ENCODE peak calls at places on chromosomes 3 and 15, in ten cellular contexts. X, S, L, J, O, T, C, Y, B and E are unnamed samples.

GRCh38 chr3:2099779-2100191 is 1.1 kb downstream of the CNTN4 start:
- DNase-seq in B (no peak), C (peak; percentile 34), L (peak; percentile 41), Y (no peak), S (no peak), T (no peak), J (no peak), O (no peak), X (no peak), E (no peak)

GRCh38 chr3:94183551-94183950 is 120.7 kb downstream of the NSUN3 start:
- DNase-seq in B (no peak), C (no peak), T (no peak), Y (no peak), X (no peak), L (no peak), O (no peak), S (no peak), J (no peak), E (no peak)

GRCh38 chr3:55206000-55206399 is 278.1 kb upstream of the LRTM1 start:
- DNase-seq in C (no peak), T (no peak), S (no peak), X (no peak), L (no peak), J (no peak), B (no peak), O (no peak), Y (no peak), E (no peak)

GRCh38 chr15:97648728-97649127 is 311.8 kb upstream of the ARRDC4 start:
- DNase-seq in X (no peak), T (no peak), L (no peak), B (no peak), Y (no peak), J (no peak), O (no peak), S (no peak), C (no peak), E (no peak)

GRCh38 chr3:196624907-196625306 is 14.6 kb upstream of the NRROS start:
- DNase-seq in S (no peak), J (peak; percentile 64), C (no peak), T (no peak), X (peak; percentile 18), O (peak; percentile 35), B (peak; percentile 75), L (peak; percentile 68), Y (no peak), E (no peak)

GRCh38 chr3:125083776-125084175 is 28.0 kb upstream of the HEG1 start:
- DNase-seq in B (no peak), L (no peak), Y (no peak), J (no peak), X (no peak), C (no peak), S (no peak), O (no peak), T (no peak), E (no peak)

GRCh38 chr3:1515842-1516241 is 423.0 kb downstream of the CNTN6 start:
- DNase-seq in X (no peak), S (no peak), L (no peak), O (no peak), J (no peak), T (no peak), Y (no peak), B (peak; percentile 29), C (no peak), E (no peak)

GRCh38 chr3:15271785-15272381 is 60.5 kb downstream of the SH3BP5 start:
- DNase-seq in L (peak; percentile 78), Y (peak; percentile 38), T (peak; percentile 50), C (no peak), O (no peak), X (no peak), S (peak; percentile 52), B (peak; percentile 80), J (no peak), E (no peak)

GRCh38 chr3:171330936-171331335 is 129.3 kb downstream of the TNIK start:
- DNase-seq in X (no peak), L (no peak), J (no peak), O (no peak), S (no peak), T (no peak), C (no peak), B (no peak), Y (no peak), E (no peak)

GRCh38 chr15:36950371-36950770 is 150.0 kb downstream of the MEIS2 start:
- DNase-seq in C (no peak), J (no peak), B (no peak), S (no peak), T (no peak), X (no peak), O (no peak), L (no peak), Y (no peak), E (no peak)

GRCh38 chr3:16124636-16125035 is 49.8 kb upstream of the GALNT15 start:
- DNase-seq in X (peak; percentile 52), T (no peak), Y (no peak), C (no peak), L (no peak), S (no peak), J (no peak), O (no peak), B (no peak), E (peak; percentile 92)

GRCh38 chr3:197508051-197508451 is 47.7 kb downstream of the BDH1 start:
- DNase-seq in S (no peak), J (no peak), C (no peak), L (no peak), O (no peak), Y (no peak), X (no peak), B (no peak), T (no peak), E (no peak)

GRCh38 chr3:98930413-98930812 is 28.9 kb upstream of the DCBLD2 start:
- DNase-seq in Y (no peak), S (no peak), T (no peak), B (no peak), C (no peak), X (no peak), L (no peak), J (no peak), O (no peak), E (no peak)

GRCh38 chr3:66039590-66039887 is 821 bp upstream of the MAGI1 start:
- DNase-seq in X (no peak), L (peak; percentile 88), J (peak; percentile 27), S (no peak), B (peak; percentile 73), Y (no peak), O (peak; percentile 38), C (peak; percentile 52), T (no peak), E (no peak)
- H3K27ac ChIP-seq in X (peak overlapping the region; percentile 77), L (peak overlapping the region; percentile 82), J (peak overlapping the region; percentile 95), S (no peak overlapping the region), B (peak overlapping the region; percentile 87), Y (peak overlapping the region; percentile 89), O (peak overlapping the region; percentile 95), C (peak overlapping the region; percentile 95), T (no peak overlapping the region), E (peak overlapping the region; percentile 65)

GRCh38 chr3:111471851-111472250 is 70.1 kb upstream of the CD96 start:
- DNase-seq in J (no peak), B (no peak), S (no peak), C (no peak), X (no peak), O (no peak), L (no peak), T (no peak), Y (no peak), E (no peak)
- H3K27ac ChIP-seq in J (no peak overlapping the region), B (no peak overlapping the region), S (no peak overlapping the region), C (no peak overlapping the region), X (no peak overlapping the region), O (no peak overlapping the region), L (no peak overlapping the region), T (no peak overlapping the region), Y (no peak overlapping the region), E (no peak overlapping the region)

GRCh38 chr3:69784854-69785523 is 45.7 kb downstream of the MITF start:
- DNase-seq in T (no peak), C (peak; percentile 90), O (peak; percentile 71), X (no peak), B (peak; percentile 85), Y (peak; percentile 80), S (no peak), L (peak; percentile 80), J (peak; percentile 65), E (no peak)
- H3K27ac ChIP-seq in T (no peak overlapping the region), C (peak overlapping the region; percentile 11), O (peak overlapping the region; percentile 74), X (no peak overlapping the region), B (no peak overlapping the region), Y (no peak overlapping the region), S (no peak overlapping the region), L (peak overlapping the region; percentile 86), J (peak overlapping the region; percentile 38), E (no peak overlapping the region)

GRCh38 chr3:88960019-88960418 is 147.4 kb upstream of the EPHA3 start:
- DNase-seq in Y (no peak), S (no peak), B (no peak), T (no peak), O (no peak), C (no peak), L (no peak), X (no peak), J (no peak), E (no peak)

GRCh38 chr3:88963003-88963402 is 144.4 kb upstream of the EPHA3 start:
- DNase-seq in S (no peak), C (no peak), J (no peak), T (no peak), X (no peak), L (no peak), Y (no peak), O (no peak), B (no peak), E (no peak)

GRCh38 chr3:88954853-88955252 is 152.6 kb upstream of the EPHA3 start:
- DNase-seq in X (no peak), J (no peak), Y (no peak), O (no peak), T (no peak), B (no peak), L (no peak), S (no peak), C (no peak), E (no peak)

DNA sequence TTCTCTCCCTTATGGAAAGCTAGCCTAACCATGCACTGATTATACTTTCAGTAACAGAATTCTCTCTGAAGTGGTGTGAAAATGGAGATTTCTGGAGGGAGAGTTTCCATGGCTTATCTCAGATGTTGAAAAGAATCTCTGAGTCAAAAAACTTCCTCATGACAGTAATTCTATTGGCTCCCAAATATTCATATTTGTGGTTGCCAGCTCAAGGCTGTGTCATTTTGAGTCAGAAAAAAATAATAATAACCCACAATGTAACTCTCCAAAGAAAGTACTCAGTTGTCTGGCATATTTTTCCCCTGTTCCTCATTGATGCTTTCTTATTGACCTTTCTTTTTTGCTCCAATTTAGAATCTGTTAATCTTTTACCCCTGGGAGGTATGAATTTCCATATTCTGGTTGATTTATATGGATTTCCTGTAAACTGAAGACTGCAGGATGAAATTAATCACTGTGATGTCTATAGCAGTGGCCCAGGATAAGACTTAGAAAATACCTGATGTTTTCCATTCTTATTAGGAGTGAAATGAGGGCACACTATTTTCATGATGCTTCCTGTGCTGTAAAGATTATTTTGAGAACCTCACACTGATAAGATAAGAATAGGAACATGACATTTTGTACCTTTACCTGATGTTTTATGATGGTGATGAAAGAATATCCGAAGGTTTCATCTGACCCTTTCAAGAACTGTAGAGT is 149.5 kb upstream of the EPHA3 start:
- DNase-seq in T (no peak), X (no peak), B (no peak), J (no peak), C (no peak), L (no peak), S (no peak), Y (no peak), O (no peak), E (peak; percentile 46)
- H3K27ac ChIP-seq in T (no peak overlapping the region), X (no peak overlapping the region), B (no peak overlapping the region), J (no peak overlapping the region), C (no peak overlapping the region), L (no peak overlapping the region), S (no peak overlapping the region), Y (no peak overlapping the region), O (no peak overlapping the region), E (no peak overlapping the region)